ENCODE peak calls at places on chromosome 1, in seven cellular contexts. One of them, this sample, is unnamed. For H3K27me3, the result is how much of the 10 kb centered on the place peaks cover.

GRCh38 chr1:159132271-159132881 is 39.0 kb upstream of the CADM3 start:
- DNase-seq in MM.1S: peak
- DNase-seq in PC-3: peak
- DNase-seq in neuronal stem cell: peak
- DNase-seq in GM23248: peak
- DNase-seq in H9: peak
- DNase-seq in fibroblast of lung: peak
- DNase-seq in this sample: no peak

GRCh38 chr1:103109291-103109920 is 1.1 kb upstream of the COL11A1 start:
- DNase-seq in PC-3: no peak
- DNase-seq in H9: peak
- DNase-seq in MM.1S: no peak
- DNase-seq in GM23248: no peak
- DNase-seq in fibroblast of lung: no peak
- DNase-seq in neuronal stem cell: peak
- DNase-seq in this sample: no peak

GRCh38 chr1:35151220-35151619 is 41.7 kb downstream of the SFPQ start:
- DNase-seq in neuronal stem cell: no peak
- DNase-seq in GM23248: no peak
- DNase-seq in H9: no peak
- DNase-seq in fibroblast of lung: no peak
- DNase-seq in MM.1S: no peak
- DNase-seq in PC-3: no peak
- DNase-seq in this sample: no peak

GRCh38 chr1:85612704-85613361 is 32.3 kb downstream of the CCN1 start:
- DNase-seq in H9: peak
- DNase-seq in fibroblast of lung: peak
- DNase-seq in MM.1S: peak
- DNase-seq in neuronal stem cell: no peak
- DNase-seq in PC-3: peak
- DNase-seq in GM23248: peak
- DNase-seq in this sample: peak

GRCh38 chr1:5891141-5891540 is 101.1 kb downstream of the NPHP4 start:
- DNase-seq in H9: no peak
- DNase-seq in MM.1S: no peak
- DNase-seq in fibroblast of lung: no peak
- DNase-seq in GM23248: no peak
- DNase-seq in neuronal stem cell: no peak
- DNase-seq in PC-3: no peak
- DNase-seq in this sample: no peak

GRCh38 chr1:148310807-148311206 is 158.7 kb upstream of the NBPF11 start:
- DNase-seq in PC-3: no peak
- DNase-seq in GM23248: no peak
- DNase-seq in MM.1S: no peak
- DNase-seq in neuronal stem cell: no peak
- DNase-seq in H9: no peak
- DNase-seq in fibroblast of lung: no peak
- DNase-seq in this sample: no peak

GRCh38 chr1:52944566-52944965 is 17.5 kb downstream of the SCP2 start:
- DNase-seq in fibroblast of lung: no peak
- DNase-seq in H9: no peak
- DNase-seq in GM23248: peak
- DNase-seq in MM.1S: no peak
- DNase-seq in neuronal stem cell: no peak
- DNase-seq in PC-3: no peak
- DNase-seq in this sample: no peak

GRCh38 chr1:163076446-163076845 is 7.3 kb downstream of the RGS4 start:
- DNase-seq in GM23248: no peak
- DNase-seq in MM.1S: no peak
- DNase-seq in neuronal stem cell: no peak
- DNase-seq in PC-3: no peak
- DNase-seq in fibroblast of lung: no peak
- DNase-seq in H9: no peak
- DNase-seq in this sample: no peak

GRCh38 chr1:199041173-199041914 is 402.5 kb downstream of the PTPRC start:
- DNase-seq in GM23248: no peak
- DNase-seq in MM.1S: peak
- DNase-seq in neuronal stem cell: no peak
- DNase-seq in fibroblast of lung: no peak
- DNase-seq in H9: no peak
- DNase-seq in PC-3: no peak
- DNase-seq in this sample: no peak

GRCh38 chr1:74502858-74503257 is 9.6 kb downstream of the LRRC53 start:
- DNase-seq in GM23248: no peak
- DNase-seq in fibroblast of lung: no peak
- DNase-seq in neuronal stem cell: no peak
- DNase-seq in MM.1S: no peak
- DNase-seq in PC-3: no peak
- DNase-seq in H9: no peak
- DNase-seq in this sample: no peak

GRCh38 chr1:211825990-211826389 is 4.6 kb downstream of the LPGAT1 start:
- DNase-seq in MM.1S: no peak
- DNase-seq in GM23248: peak
- DNase-seq in H9: no peak
- DNase-seq in fibroblast of lung: peak
- DNase-seq in neuronal stem cell: no peak
- DNase-seq in PC-3: peak
- DNase-seq in this sample: peak

GRCh38 chr1:237226177-237226944 is 184.4 kb downstream of the RYR2 start:
- DNase-seq in neuronal stem cell: no peak
- DNase-seq in fibroblast of lung: no peak
- DNase-seq in PC-3: no peak
- DNase-seq in GM23248: no peak
- DNase-seq in H9: no peak
- DNase-seq in MM.1S: no peak
- DNase-seq in this sample: no peak

GRCh38 chr1:8702121-8702520 is 115.3 kb downstream of the RERE start:
- DNase-seq in H9: peak
- DNase-seq in neuronal stem cell: no peak
- DNase-seq in MM.1S: peak
- DNase-seq in fibroblast of lung: peak
- DNase-seq in PC-3: peak
- DNase-seq in GM23248: peak
- DNase-seq in this sample: no peak

GRCh38 chr1:30532621-30533020 is 190.8 kb downstream of the MATN1 start:
- DNase-seq in PC-3: no peak
- DNase-seq in neuronal stem cell: no peak
- DNase-seq in GM23248: no peak
- DNase-seq in H9: no peak
- DNase-seq in fibroblast of lung: no peak
- DNase-seq in MM.1S: no peak
- DNase-seq in this sample: no peak

GRCh38 chr1:100325415-100326324 is 26.6 kb upstream of the CDC14A start:
- DNase-seq in fibroblast of lung: no peak
- DNase-seq in neuronal stem cell: no peak
- DNase-seq in GM23248: no peak
- DNase-seq in PC-3: peak
- DNase-seq in MM.1S: no peak
- DNase-seq in H9: no peak
- DNase-seq in this sample: no peak

GRCh38 chr1:9835758-9836631 is 12.2 kb upstream of the CLSTN1 start:
- DNase-seq in PC-3: peak
- DNase-seq in neuronal stem cell: peak
- DNase-seq in H9: peak
- DNase-seq in fibroblast of lung: peak
- DNase-seq in GM23248: no peak
- DNase-seq in MM.1S: no peak
- DNase-seq in this sample: no peak

GRCh38 chr1:227786673-227787512 is 28.6 kb upstream of the PRSS38 start:
- DNase-seq in fibroblast of lung: no peak
- DNase-seq in MM.1S: peak
- DNase-seq in H9: no peak
- DNase-seq in neuronal stem cell: no peak
- DNase-seq in GM23248: peak
- DNase-seq in PC-3: no peak
- DNase-seq in this sample: no peak

GRCh38 chr1:245688536-245689453 is 534.0 kb downstream of the KIF26B start:
- DNase-seq in fibroblast of lung: no peak
- DNase-seq in MM.1S: no peak
- DNase-seq in H9: peak
- DNase-seq in PC-3: no peak
- DNase-seq in GM23248: no peak
- DNase-seq in neuronal stem cell: no peak
- DNase-seq in this sample: no peak
- H3K27me3 ChIP-seq in fibroblast of lung: under half
- H3K27me3 ChIP-seq in MM.1S: under half
- H3K27me3 ChIP-seq in H9: under half
- H3K27me3 ChIP-seq in PC-3: under half
- H3K27me3 ChIP-seq in GM23248: under half
- H3K27me3 ChIP-seq in neuronal stem cell: under half
- H3K27me3 ChIP-seq in this sample: under half

DNA sequence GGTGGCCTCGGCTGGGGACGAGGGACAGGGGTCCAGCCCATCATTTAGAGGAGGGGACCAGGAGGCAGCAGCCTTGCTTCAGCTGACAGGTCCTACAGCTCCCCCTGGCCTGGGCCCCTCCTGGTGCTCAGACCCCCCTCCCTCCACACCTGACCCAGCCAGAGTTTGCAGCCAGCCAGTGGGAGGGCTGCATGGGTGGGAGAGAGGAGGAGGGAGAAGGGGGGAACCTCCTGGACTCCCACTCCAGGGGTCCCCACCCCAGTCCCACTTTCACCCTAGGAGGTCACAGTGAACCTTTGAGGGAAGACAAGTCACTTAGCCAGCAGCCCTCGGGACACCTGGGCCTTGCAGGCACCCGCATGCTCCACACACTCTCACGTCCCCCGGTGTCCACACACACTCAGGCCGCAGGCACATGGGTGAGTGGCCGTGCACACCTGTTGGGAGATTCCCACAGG is 108.9 kb upstream of the ZBTB40 start:
- DNase-seq in fibroblast of lung: no peak
- DNase-seq in neuronal stem cell: no peak
- DNase-seq in MM.1S: no peak
- DNase-seq in GM23248: no peak
- DNase-seq in H9: no peak
- DNase-seq in PC-3: no peak
- DNase-seq in this sample: no peak
- H3K4me2 ChIP-seq in fibroblast of lung: no peak
- H3K4me2 ChIP-seq in neuronal stem cell: no peak
- H3K4me2 ChIP-seq in MM.1S: no peak
- H3K4me2 ChIP-seq in GM23248: no peak
- H3K4me2 ChIP-seq in H9: no peak
- H3K4me2 ChIP-seq in PC-3: no peak
- H3K4me2 ChIP-seq in this sample: no peak

GRCh38 chr1:38778521-38778920 is 81.1 kb downstream of the RRAGC start:
- DNase-seq in PC-3: no peak
- DNase-seq in neuronal stem cell: no peak
- DNase-seq in GM23248: no peak
- DNase-seq in fibroblast of lung: no peak
- DNase-seq in MM.1S: no peak
- DNase-seq in H9: no peak
- DNase-seq in this sample: no peak

GRCh38 chr1:38777464-38777957 is 82.1 kb downstream of the RRAGC start:
- DNase-seq in neuronal stem cell: no peak
- DNase-seq in PC-3: no peak
- DNase-seq in MM.1S: no peak
- DNase-seq in fibroblast of lung: no peak
- DNase-seq in H9: no peak
- DNase-seq in GM23248: no peak
- DNase-seq in this sample: no peak

GRCh38 chr1:38778051-38778450 is 81.5 kb downstream of the RRAGC start:
- DNase-seq in GM23248: no peak
- DNase-seq in H9: no peak
- DNase-seq in PC-3: no peak
- DNase-seq in fibroblast of lung: no peak
- DNase-seq in neuronal stem cell: no peak
- DNase-seq in MM.1S: no peak
- DNase-seq in this sample: no peak

GRCh38 chr1:38780133-38780532 is 79.4 kb downstream of the RRAGC start:
- DNase-seq in fibroblast of lung: no peak
- DNase-seq in PC-3: no peak
- DNase-seq in neuronal stem cell: no peak
- DNase-seq in H9: no peak
- DNase-seq in GM23248: no peak
- DNase-seq in MM.1S: peak
- DNase-seq in this sample: no peak

DNA sequence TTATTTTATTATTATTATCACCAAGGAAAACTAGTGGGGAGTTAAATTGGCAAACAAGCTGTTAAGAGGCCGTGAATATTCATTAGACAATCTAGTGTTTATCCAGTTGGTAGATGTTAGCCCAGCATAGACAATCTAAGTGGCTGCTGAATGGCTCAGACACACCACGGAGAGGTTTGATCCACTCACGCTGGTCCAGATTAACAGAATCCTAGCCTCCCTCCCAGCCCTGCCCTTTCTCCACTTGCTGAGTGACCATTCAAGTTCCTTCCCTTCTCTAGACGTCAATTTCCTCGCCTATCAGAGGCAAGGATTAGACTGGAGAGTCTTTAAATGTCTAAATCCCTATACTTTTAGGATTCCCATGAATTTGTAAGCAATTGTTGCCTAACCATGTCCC is 80.1 kb downstream of the RRAGC start:
- DNase-seq in H9: no peak
- DNase-seq in neuronal stem cell: no peak
- DNase-seq in fibroblast of lung: no peak
- DNase-seq in PC-3: no peak
- DNase-seq in MM.1S: no peak
- DNase-seq in GM23248: no peak
- DNase-seq in this sample: no peak
- H3K27me3 ChIP-seq in H9: under half
- H3K27me3 ChIP-seq in neuronal stem cell: under half
- H3K27me3 ChIP-seq in fibroblast of lung: under half
- H3K27me3 ChIP-seq in PC-3: half or more
- H3K27me3 ChIP-seq in MM.1S: under half
- H3K27me3 ChIP-seq in GM23248: under half
- H3K27me3 ChIP-seq in this sample: under half

GRCh38 chr1:47228644-47229030 is 3.4 kb downstream of the TAL1 start:
- DNase-seq in neuronal stem cell: no peak
- DNase-seq in MM.1S: no peak
- DNase-seq in H9: no peak
- DNase-seq in fibroblast of lung: no peak
- DNase-seq in GM23248: no peak
- DNase-seq in PC-3: no peak
- DNase-seq in this sample: no peak

GRCh38 chr1:47227370-47228232 is 4.4 kb downstream of the TAL1 start:
- DNase-seq in fibroblast of lung: no peak
- DNase-seq in MM.1S: no peak
- DNase-seq in neuronal stem cell: no peak
- DNase-seq in H9: no peak
- DNase-seq in PC-3: no peak
- DNase-seq in GM23248: no peak
- DNase-seq in this sample: no peak

GRCh38 chr1:47229884-47230691 is 1.9 kb downstream of the TAL1 start:
- DNase-seq in GM23248: no peak
- DNase-seq in fibroblast of lung: peak
- DNase-seq in H9: no peak
- DNase-seq in neuronal stem cell: no peak
- DNase-seq in PC-3: no peak
- DNase-seq in MM.1S: no peak
- DNase-seq in this sample: no peak

GRCh38 chr1:47230692-47231313 is 1.2 kb downstream of the TAL1 start:
- DNase-seq in H9: peak
- DNase-seq in MM.1S: no peak
- DNase-seq in PC-3: no peak
- DNase-seq in GM23248: no peak
- DNase-seq in neuronal stem cell: no peak
- DNase-seq in fibroblast of lung: no peak
- DNase-seq in this sample: no peak

GRCh38 chr1:47229031-47229831 is 2.8 kb downstream of the TAL1 start:
- DNase-seq in H9: no peak
- DNase-seq in MM.1S: no peak
- DNase-seq in fibroblast of lung: no peak
- DNase-seq in GM23248: no peak
- DNase-seq in PC-3: no peak
- DNase-seq in neuronal stem cell: no peak
- DNase-seq in this sample: no peak
- H3K4me2 ChIP-seq in H9: peak
- H3K4me2 ChIP-seq in MM.1S: no peak
- H3K4me2 ChIP-seq in fibroblast of lung: no peak
- H3K4me2 ChIP-seq in GM23248: no peak
- H3K4me2 ChIP-seq in PC-3: no peak
- H3K4me2 ChIP-seq in neuronal stem cell: no peak
- H3K4me2 ChIP-seq in this sample: no peak